ENCODE peak calls at places on chromosome 17, in eight cellular contexts. S is vagina; D is heart left ventricle; G is CD8-positive, alpha-beta T cell; N is colonic mucosa; Z is OCI-LY7; U is mucosa of descending colon; T is heart right ventricle. K is an unnamed sample.
A peak's percentile ranks its signal among the peaks of the same experiment; 100 is the strongest.

GRCh38 chr17:34484193-34484733 is 95.1 kb upstream of the TMEM132E start:
- DNase-seq in D (no peak), Z (no peak), N (no peak), T (no peak), G (no peak), S (no peak), U (no peak), K (no peak)

GRCh38 chr17:37787055-37787720 is 42.3 kb upstream of the HNF1B start:
- DNase-seq in U (peak; percentile 92), D (peak; percentile 9), S (no peak), N (peak; percentile 91), Z (no peak), G (no peak), T (no peak), K (no peak)

GRCh38 chr17:17606416-17607000 is 15.0 kb upstream of the PEMT start:
- DNase-seq in N (no peak), T (no peak), U (no peak), Z (no peak), S (no peak), G (no peak), D (no peak), K (no peak)

GRCh38 chr17:5485270-5486205 is at the start of gene DERL2:
- DNase-seq in Z (peak; percentile 41), G (no peak), U (no peak), T (no peak), N (peak; percentile 39), S (no peak), D (no peak), K (peak; percentile 78)

GRCh38 chr17:75872434-75873351 is 5.7 kb downstream of the TRIM47 start:
- DNase-seq in S (no peak), U (peak; percentile 79), T (peak; percentile 90), Z (no peak), G (peak; percentile 57), N (peak; percentile 87), D (peak; percentile 90), K (peak; percentile 72)

GRCh38 chr17:78421534-78422266 is 43.3 kb downstream of the PGS1 start:
- DNase-seq in S (no peak), T (peak; percentile 76), Z (peak; percentile 76), D (peak; percentile 75), U (peak; percentile 83), G (peak; percentile 65), N (peak; percentile 85), K (peak; percentile 87)

GRCh38 chr17:5788266-5788900 is 204.1 kb upstream of the NLRP1 start:
- DNase-seq in U (no peak), G (no peak), T (no peak), S (no peak), Z (no peak), D (no peak), N (no peak), K (no peak)

GRCh38 chr17:76556759-76557367 is 17.0 kb downstream of the PRCD start:
- DNase-seq in G (no peak), N (no peak), D (no peak), U (no peak), T (no peak), S (no peak), Z (no peak), K (no peak)

DNA sequence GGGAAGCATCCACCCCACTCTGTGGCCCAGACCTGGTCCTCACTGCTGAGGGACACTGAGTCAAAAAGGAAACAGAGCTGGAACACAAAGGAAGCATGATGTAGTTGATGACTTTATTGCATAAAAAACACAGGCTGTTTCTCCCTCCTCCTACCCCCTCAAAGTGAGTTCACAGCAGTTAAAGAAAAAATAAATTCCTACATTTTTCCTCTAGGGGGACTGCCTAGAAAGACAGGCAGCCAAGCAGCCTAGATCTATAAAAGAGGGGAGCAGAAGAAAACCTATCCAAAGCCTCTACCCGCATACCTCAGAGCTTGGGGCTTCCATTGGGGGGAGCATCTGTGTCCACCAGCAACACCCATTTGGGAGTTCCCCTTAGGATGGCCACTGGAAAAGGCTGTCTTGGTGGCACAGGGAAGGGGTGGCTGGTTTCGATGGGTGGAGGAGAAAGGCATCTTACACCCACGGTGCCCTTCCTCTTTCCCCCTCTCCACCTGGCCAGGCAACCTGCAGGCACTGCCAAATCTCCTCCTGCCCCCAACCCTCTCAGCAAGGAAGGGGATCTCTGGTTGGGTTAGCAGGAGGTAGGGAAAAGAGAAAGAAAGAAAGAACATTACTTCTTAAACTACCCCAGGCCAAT is 3.9 kb upstream of the SCRN2 start:
- DNase-seq in T (no peak), U (no peak), Z (no peak), D (no peak), G (no peak), N (no peak), S (no peak), K (no peak)
- TF ChIP-seq CTCF in T (no peak), U (no peak), Z (peak; percentile 63), D (no peak), G (no peak), N (no peak), S (no peak), K (peak; percentile 34)

DNA sequence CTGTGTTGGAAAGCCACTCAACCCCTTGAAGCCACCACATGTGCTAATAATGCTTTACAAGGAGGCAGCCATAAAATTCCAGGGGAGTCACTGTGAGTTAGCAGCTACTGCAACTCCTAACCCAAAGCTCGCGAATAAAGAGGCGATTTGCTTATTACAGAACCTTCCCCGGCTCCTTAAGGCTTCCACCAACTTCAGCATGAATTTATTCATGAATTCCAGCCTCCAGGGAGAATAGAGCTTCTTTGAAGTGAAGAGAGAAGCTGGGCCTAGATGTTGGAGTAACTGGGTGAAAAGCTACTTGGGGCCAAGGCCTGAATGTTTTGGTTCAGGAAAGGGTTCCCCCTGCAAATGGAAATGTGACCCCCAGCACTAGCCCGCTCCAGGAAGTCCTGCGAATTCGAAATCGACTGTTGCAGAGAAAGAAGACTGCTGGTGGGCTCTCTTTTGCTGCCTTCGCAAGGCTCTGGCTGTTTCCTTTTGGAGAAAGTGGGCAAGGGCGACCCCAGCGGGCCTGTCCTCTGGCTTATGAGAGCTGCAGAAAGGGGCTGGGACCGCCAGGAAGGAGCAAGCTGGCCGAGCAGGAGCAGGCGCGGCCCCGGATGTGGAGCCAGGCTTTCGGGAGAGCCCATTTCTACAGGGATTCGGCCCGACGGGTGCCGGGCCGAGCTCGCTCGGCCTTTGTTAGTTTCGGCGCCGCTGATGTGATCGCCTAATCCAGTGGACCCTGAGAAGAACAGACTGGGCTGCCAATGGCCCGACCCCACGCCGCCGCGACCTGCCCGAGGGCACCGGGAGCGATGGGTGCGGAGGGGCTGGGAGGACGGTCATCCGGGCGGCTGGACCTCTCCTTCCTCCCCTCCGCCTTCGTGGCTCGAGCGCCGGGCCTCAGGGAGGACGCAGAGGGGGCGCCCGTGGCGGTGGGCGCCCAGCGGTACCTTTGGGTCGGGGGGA is 7.6 kb downstream of the CBX8 start:
- DNase-seq in Z (no peak), S (no peak), U (no peak), G (no peak), N (no peak), D (no peak), T (no peak), K (peak; percentile 76)
- H3K4me3 ChIP-seq in Z (no peak overlapping the region), S (no peak overlapping the region), U (no peak overlapping the region), G (no peak overlapping the region), N (no peak overlapping the region), D (peak overlapping the region; percentile 28), T (peak overlapping the region; percentile 12), K (peak overlapping the region; percentile 58)

GRCh38 chr17:41907185-41907556 is 11.6 kb downstream of the ACLY start:
- DNase-seq in G (no peak), N (no peak), D (no peak), U (no peak), T (no peak), Z (no peak), S (no peak), K (peak; percentile 95)

GRCh38 chr17:41906465-41907184 is 12.1 kb downstream of the ACLY start:
- DNase-seq in S (no peak), Z (no peak), T (no peak), G (no peak), D (no peak), U (no peak), N (no peak), K (no peak)

GRCh38 chr17:41904242-41904841 is 14.4 kb downstream of the ACLY start:
- DNase-seq in U (no peak), Z (no peak), S (no peak), G (no peak), N (no peak), T (no peak), D (no peak), K (no peak)

GRCh38 chr17:41907633-41908539 is 10.9 kb downstream of the ACLY start:
- DNase-seq in U (no peak), N (peak; percentile 49), G (no peak), S (no peak), D (no peak), T (no peak), Z (no peak), K (peak; percentile 96)

DNA sequence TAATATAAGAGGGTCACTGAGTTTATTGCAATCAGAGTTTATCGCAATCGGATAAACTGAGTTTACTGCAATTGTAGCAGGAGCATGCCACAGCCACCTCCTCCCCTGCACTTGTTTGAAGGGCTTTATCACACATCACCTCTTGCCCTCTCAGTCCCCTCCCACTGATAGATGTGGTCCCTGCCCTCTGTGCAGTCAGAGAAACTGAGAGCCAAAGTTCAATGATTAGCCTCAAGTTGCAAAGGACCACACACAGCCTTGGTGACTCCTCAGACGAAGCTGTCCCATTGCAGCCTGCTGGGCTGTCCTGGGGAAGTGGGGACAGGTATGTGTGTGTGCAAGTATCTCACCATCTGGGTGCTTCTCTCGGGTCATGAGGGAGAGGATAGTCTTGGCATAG is 13.6 kb downstream of the ACLY start:
- DNase-seq in N (no peak), G (no peak), T (no peak), U (no peak), D (no peak), S (no peak), Z (no peak), K (no peak)
- H3K36me3 ChIP-seq in N (peaks cover 33% of the 10 kb centered on the region), G (peaks cover 64% of the 10 kb centered on the region), T (no peaks in the 10 kb centered on the region), U (peaks cover 9% of the 10 kb centered on the region), D (peaks cover 94% of the 10 kb centered on the region), S (peaks cover 3% of the 10 kb centered on the region), Z (peaks cover 93% of the 10 kb centered on the region), K (peaks cover 92% of the 10 kb centered on the region)

GRCh38 chr17:4162366-4162765 is 19.4 kb downstream of the CYB5D2 start:
- DNase-seq in T (no peak), Z (no peak), D (no peak), N (no peak), S (no peak), G (no peak), U (no peak), K (no peak)

GRCh38 chr17:4159761-4160160 is 16.8 kb downstream of the CYB5D2 start:
- DNase-seq in D (no peak), G (no peak), T (no peak), U (no peak), N (no peak), Z (no peak), S (no peak), K (no peak)

GRCh38 chr17:4161560-4162221 is 18.7 kb downstream of the CYB5D2 start:
- DNase-seq in S (no peak), Z (no peak), D (no peak), G (no peak), T (no peak), U (no peak), N (no peak), K (peak; percentile 84)

GRCh38 chr17:4160294-4160859 is 17.4 kb downstream of the CYB5D2 start:
- DNase-seq in N (no peak), D (no peak), T (no peak), Z (no peak), U (no peak), G (no peak), S (no peak), K (no peak)

DNA sequence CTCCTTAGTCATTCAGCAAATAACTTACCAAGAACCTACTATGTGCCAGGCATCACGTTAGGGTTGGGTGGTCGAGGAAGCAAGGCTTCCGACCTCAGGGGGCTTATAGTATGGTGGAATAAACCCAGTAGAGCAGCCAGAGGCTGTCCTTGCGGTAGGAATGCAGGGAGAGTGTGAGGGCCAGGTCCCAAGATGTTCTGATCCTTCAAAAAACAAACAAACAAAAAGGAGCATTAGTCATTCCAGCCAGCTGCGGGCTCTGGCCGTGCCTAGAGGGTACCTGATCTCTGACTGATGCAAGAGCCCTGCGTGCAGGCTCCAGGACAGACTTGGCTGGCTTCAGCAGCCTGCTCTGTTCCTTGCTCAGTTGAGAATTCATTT is 18.2 kb downstream of the CYB5D2 start:
- DNase-seq in Z (no peak), U (no peak), D (no peak), T (no peak), G (no peak), S (no peak), N (no peak), K (no peak)
- TF ChIP-seq CTCF in Z (no peak), U (no peak), D (no peak), T (no peak), G (no peak), S (no peak), N (no peak), K (no peak)

K was measured in WERI-Rb-1.